ENCODE peak calls at places on chromosomes 5 and 9, in four cellular contexts. W is T-helper 2 cell, D is spleen, Z is hypothalamus. P is an unnamed sample.

GRCh38 chr9:129888085-129888808 is 53.0 kb downstream of the USP20 start:
- DNase-seq in D (peak), Z (no peak), W (peak), P (no peak)

GRCh38 chr5:127656825-127657224 is 7.9 kb downstream of the CTXN3 start:
- DNase-seq in Z (no peak), W (no peak), D (no peak), P (no peak)

GRCh38 chr9:121972501-121972981 is 120.6 kb downstream of the TTLL11 start:
- DNase-seq in Z (no peak), W (no peak), D (no peak), P (no peak)

GRCh38 chr5:43413966-43414365 is 1.8 kb upstream of the CCL28 start:
- DNase-seq in Z (no peak), W (no peak), D (no peak), P (no peak)

GRCh38 chr5:92401492-92401891 is 1018.4 kb upstream of the ARRDC3 start:
- DNase-seq in Z (no peak), D (no peak), W (no peak), P (no peak)

GRCh38 chr9:22112870-22113846 is 104.1 kb upstream of the CDKN2B start:
- DNase-seq in Z (no peak), D (no peak), W (no peak), P (no peak)

GRCh38 chr5:534006-534742 is 9.9 kb upstream of the SLC9A3 start:
- DNase-seq in Z (no peak), D (peak), W (no peak), P (no peak)

GRCh38 chr5:93995126-93995621 is 253.8 kb upstream of the POU5F2 start:
- DNase-seq in W (no peak), Z (no peak), D (no peak), P (no peak)

GRCh38 chr5:80192507-80193241 is 63.2 kb downstream of the SERINC5 start:
- DNase-seq in W (no peak), D (no peak), Z (no peak), P (peak)

GRCh38 chr5:103621548-103621930 is 59.0 kb upstream of the NUDT12 start:
- DNase-seq in Z (no peak), D (no peak), W (no peak), P (no peak)

GRCh38 chr9:19117039-19117716 is 10.1 kb downstream of the PLIN2 start:
- DNase-seq in Z (no peak), D (no peak), W (no peak), P (no peak)

GRCh38 chr5:75190227-75190626 is 46.5 kb downstream of the ANKRD31 start:
- DNase-seq in W (no peak), Z (no peak), D (no peak), P (no peak)

GRCh38 chr5:138490648-138491283 is 25.5 kb downstream of the EGR1 start:
- DNase-seq in W (no peak), Z (no peak), D (no peak), P (no peak)

GRCh38 chr5:8843766-8844165 is 702.1 kb downstream of the SEMA5A start:
- DNase-seq in W (no peak), Z (peak), D (no peak), P (no peak)

GRCh38 chr9:21455320-21455719 is 15.1 kb downstream of the IFNA1 start:
- DNase-seq in W (no peak), Z (no peak), D (no peak), P (no peak)

GRCh38 chr9:135066291-135066690 is 21.2 kb upstream of the OLFM1 start:
- DNase-seq in D (no peak), W (no peak), Z (no peak), P (peak)

GRCh38 chr5:371811-372555 is 50.5 kb downstream of the AHRR start:
- DNase-seq in W (no peak), D (peak), Z (no peak), P (no peak)

GRCh38 chr9:27726244-27727141 is 153.2 kb upstream of the C9orf72 start:
- DNase-seq in Z (peak), D (no peak), W (no peak), P (no peak)

GRCh38 chr5:41967401-41967800 is 42.3 kb downstream of the FBXO4 start:
- DNase-seq in D (no peak), W (no peak), Z (no peak), P (no peak)

GRCh38 chr5:23332650-23333251 is 174.7 kb upstream of the PRDM9 start:
- DNase-seq in D (no peak), Z (no peak), W (no peak), P (no peak)

GRCh38 chr5:118126159-118126558 is 862.2 kb downstream of the DTWD2 start:
- DNase-seq in W (no peak), D (no peak), Z (no peak), P (no peak)

GRCh38 chr5:141800629-141801028 is 77.6 kb downstream of the PCDH1 start:
- DNase-seq in Z (no peak), D (peak), W (no peak), P (no peak)

GRCh38 chr5:132746592-132747063 is 598 bp upstream of the CCNI2 start:
- DNase-seq in W (no peak), Z (peak), D (no peak), P (no peak)

GRCh38 chr5:2920312-2920711 is 168.8 kb upstream of the IRX2 start:
- DNase-seq in Z (no peak), W (no peak), D (no peak), P (no peak)

GRCh38 chr5:57802131-57802530 is 319.5 kb upstream of the ACTBL2 start:
- DNase-seq in W (no peak), Z (no peak), D (no peak), P (no peak)

GRCh38 chr9:35844628-35845301 is 15.7 kb downstream of the TMEM8B start:
- DNase-seq in W (no peak), Z (no peak), D (no peak), P (peak)

GRCh38 chr9:76378367-76379073 is 15.7 kb downstream of the RFK start:
- DNase-seq in W (no peak), D (no peak), Z (no peak), P (no peak)

GRCh38 chr5:161757223-161757622 is 71.7 kb downstream of the GABRA6 start:
- DNase-seq in D (no peak), Z (no peak), W (no peak), P (no peak)

GRCh38 chr5:142617416-142617815 is 68.5 kb downstream of the FGF1 start:
- DNase-seq in W (no peak), Z (no peak), D (no peak), P (no peak)

GRCh38 chr9:80410106-80410505 is 838.3 kb downstream of the TLE4 start:
- DNase-seq in Z (peak), D (no peak), W (no peak), P (peak)

GRCh38 chr5:150464554-150465012 is 15.0 kb upstream of the RPS14 start:
- DNase-seq in Z (peak), W (no peak), D (no peak), P (peak)

P was measured in sigmoid colon.